ENCODE peak calls at places on chromosomes 5 and 9, in five cellular contexts. A is suprapubic skin, W is psoas muscle, Q is heart right ventricle, F is endodermal cell. M is an unnamed sample. For H3K36me3, the result is how much of the 10 kb centered on the place peaks cover.

GRCh38 chr5:14445581-14446290 is 135.9 kb upstream of the OTULINL start:
- DNase-seq in Q (no peak), F (peak), W (no peak), A (no peak), M (no peak)

GRCh38 chr9:22108581-22109370 is 99.7 kb upstream of the CDKN2B start:
- DNase-seq in F (no peak), Q (no peak), A (no peak), W (no peak), M (no peak)

GRCh38 chr9:93910598-93910997 is 44.6 kb downstream of the BARX1 start:
- DNase-seq in W (no peak), F (peak), A (no peak), Q (no peak), M (no peak)

GRCh38 chr5:10793785-10794184 is 32.8 kb upstream of the DAP start:
- DNase-seq in F (no peak), W (no peak), A (no peak), Q (no peak), M (no peak)

GRCh38 chr9:95845751-95846150 is 29.7 kb upstream of the ERCC6L2 start:
- DNase-seq in F (no peak), Q (no peak), A (no peak), W (no peak), M (no peak)

GRCh38 chr5:57750891-57751290 is 268.3 kb upstream of the ACTBL2 start:
- DNase-seq in A (no peak), W (no peak), F (no peak), Q (no peak), M (no peak)

GRCh38 chr5:38871211-38871610 is 25.4 kb downstream of the OSMR start:
- DNase-seq in F (no peak), A (no peak), W (no peak), Q (no peak), M (no peak)

GRCh38 chr5:6950250-6950649 is 237.0 kb downstream of the TENT4A start:
- DNase-seq in W (no peak), Q (no peak), F (no peak), A (no peak), M (no peak)

GRCh38 chr5:39236718-39237117 is 17.4 kb upstream of the FYB1 start:
- DNase-seq in A (no peak), F (no peak), Q (no peak), W (no peak), M (no peak)

GRCh38 chr9:100455470-100455869 is 17.5 kb upstream of the TMEFF1 start:
- DNase-seq in W (no peak), F (no peak), Q (no peak), A (no peak), M (no peak)

GRCh38 chr5:5353681-5354080 is 68.8 kb upstream of the ICE1 start:
- DNase-seq in Q (no peak), A (no peak), F (peak), W (no peak), M (no peak)

GRCh38 chr5:93022770-93023169 is 558.2 kb downstream of the NR2F1-AS1 start:
- DNase-seq in W (no peak), Q (no peak), F (no peak), A (no peak), M (no peak)

GRCh38 chr5:84861306-84861705 is 476.6 kb upstream of the EDIL3 start:
- DNase-seq in A (no peak), Q (no peak), F (no peak), W (no peak), M (no peak)

GRCh38 chr9:34675048-34675714 is 12.7 kb upstream of the CCL27 start:
- DNase-seq in F (peak), W (peak), A (peak), Q (peak), M (peak)

GRCh38 chr9:72210522-72210921 is 61.3 kb downstream of the GDA start:
- DNase-seq in F (no peak), W (no peak), Q (no peak), A (no peak), M (no peak)

GRCh38 chr9:34588671-34589370 is 703 bp downstream of the CNTFR start:
- DNase-seq in A (no peak), Q (no peak), W (no peak), F (no peak), M (no peak)

GRCh38 chr5:651296-652022 is 39.3 kb downstream of the CEP72 start:
- DNase-seq in A (no peak), Q (peak), W (no peak), F (no peak), M (no peak)

GRCh38 chr9:100352201-100352726 is 478 bp downstream of the TEX10 start:
- DNase-seq in W (peak), F (peak), Q (peak), A (peak), M (no peak)

GRCh38 chr9:75892168-75892901 is 1.9 kb downstream of the PCSK5 start:
- DNase-seq in W (peak), Q (peak), F (peak), A (peak), M (peak)

GRCh38 chr5:10801931-10802674 is 41.1 kb upstream of the DAP start:
- DNase-seq in A (no peak), W (no peak), F (peak), Q (no peak), M (no peak)

GRCh38 chr5:138754699-138755057 is 1.5 kb downstream of the CTNNA1 start:
- DNase-seq in A (no peak), F (no peak), Q (peak), W (no peak), M (no peak)

GRCh38 chr5:73135429-73136276 is 15.3 kb downstream of the TMEM171 start:
- DNase-seq in A (no peak), F (peak), W (no peak), Q (no peak), M (no peak)

GRCh38 chr5:149294872-149295829 is 23.5 kb downstream of the AFAP1L1 start:
- DNase-seq in W (no peak), F (no peak), A (no peak), Q (no peak), M (peak)

GRCh38 chr9:132242621-132243155 is 80.8 kb downstream of the NTNG2 start:
- DNase-seq in Q (no peak), W (no peak), A (no peak), F (peak), M (no peak)

GRCh38 chr5:132456553-132457361 is 33.8 kb downstream of the IRF1 start:
- DNase-seq in A (peak), Q (peak), W (peak), F (no peak), M (peak)

GRCh38 chr5:79829260-79829659 is 139.6 kb downstream of the CMYA5 start:
- DNase-seq in F (peak), Q (no peak), W (no peak), A (no peak), M (no peak)

GRCh38 chr9:82117025-82117424 is 128.5 kb downstream of the SPATA31D1 start:
- DNase-seq in A (no peak), W (no peak), F (no peak), Q (peak), M (no peak)

GRCh38 chr5:76403963-76404693 is 1.0 kb downstream of the IQGAP2 start:
- DNase-seq in Q (no peak), A (no peak), F (peak), W (peak), M (peak)

GRCh38 chr5:76403713-76403962 is 553 bp downstream of the IQGAP2 start:
- DNase-seq in F (no peak), W (no peak), A (peak), Q (no peak), M (no peak)

GRCh38 chr5:76402880-76403712 is at the start of gene IQGAP2:
- DNase-seq in Q (peak), W (peak), F (peak), A (peak), M (peak)

GRCh38 chr5:76401801-76402250 is 1.3 kb upstream of the IQGAP2 start:
- DNase-seq in F (no peak), A (no peak), Q (no peak), W (no peak), M (peak)

GRCh38 chr5:76402251-76402879 is 720 bp upstream of the IQGAP2 start:
- DNase-seq in Q (peak), F (peak), W (peak), A (peak), M (peak)
- H3K27ac ChIP-seq in Q (peak), F (no peak), W (no peak), A (peak), M (peak)

DNA sequence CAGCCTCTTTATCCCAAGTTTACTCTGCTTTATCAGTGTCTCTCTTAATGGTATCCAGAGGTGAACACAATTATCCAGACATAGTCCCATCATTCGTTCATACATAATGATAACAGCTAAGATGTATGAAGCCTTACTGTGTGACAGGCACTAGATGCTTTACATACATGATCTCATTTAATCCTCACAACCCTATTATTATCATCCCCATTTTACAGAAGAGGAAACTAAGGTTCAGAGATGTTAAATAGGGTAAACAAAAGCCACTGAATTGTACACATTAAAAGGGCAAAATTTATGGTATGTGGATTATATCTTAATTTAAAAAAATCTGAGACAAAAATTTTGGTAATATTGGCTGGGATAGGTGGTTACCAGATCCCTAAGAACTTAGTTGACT is 124.1 kb upstream of the TBC1D2 start:
- DNase-seq in A (no peak), W (no peak), Q (no peak), F (no peak), M (no peak)
- H3K4me3 ChIP-seq in A (no peak), W (no peak), Q (no peak), F (no peak), M (no peak)

GRCh38 chr5:180792287-180792964 is 10.2 kb downstream of the MGAT1 start:
- DNase-seq in A (no peak), Q (no peak), W (no peak), F (no peak), M (no peak)
- H3K36me3 ChIP-seq in A (half or more), Q (under half), W (under half), F (half or more), M (half or more)

DNA sequence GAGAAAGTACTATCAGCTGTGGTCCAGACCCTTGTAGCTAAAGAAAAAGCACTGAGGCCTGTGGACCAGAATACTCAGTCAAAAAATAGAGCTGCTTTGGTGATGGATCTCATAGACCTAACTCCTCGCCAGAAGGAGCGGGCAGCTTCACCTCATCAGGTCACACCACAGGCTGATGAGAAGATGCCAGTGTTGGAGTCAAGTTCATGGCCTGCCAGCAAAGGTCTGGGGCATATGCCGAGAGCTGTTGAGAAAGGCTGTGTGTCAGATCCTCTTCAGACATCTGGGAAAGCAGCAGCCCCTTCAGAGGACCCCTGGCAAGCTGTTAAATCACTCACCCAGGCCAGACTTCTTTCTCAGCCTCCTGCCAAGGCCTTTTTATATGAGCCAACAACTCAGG is 8.9 kb downstream of the RAB24 start:
- DNase-seq in W (no peak), A (no peak), F (no peak), Q (no peak), M (no peak)
- H3K27ac ChIP-seq in W (no peak), A (no peak), F (no peak), Q (peak), M (no peak)

DNA sequence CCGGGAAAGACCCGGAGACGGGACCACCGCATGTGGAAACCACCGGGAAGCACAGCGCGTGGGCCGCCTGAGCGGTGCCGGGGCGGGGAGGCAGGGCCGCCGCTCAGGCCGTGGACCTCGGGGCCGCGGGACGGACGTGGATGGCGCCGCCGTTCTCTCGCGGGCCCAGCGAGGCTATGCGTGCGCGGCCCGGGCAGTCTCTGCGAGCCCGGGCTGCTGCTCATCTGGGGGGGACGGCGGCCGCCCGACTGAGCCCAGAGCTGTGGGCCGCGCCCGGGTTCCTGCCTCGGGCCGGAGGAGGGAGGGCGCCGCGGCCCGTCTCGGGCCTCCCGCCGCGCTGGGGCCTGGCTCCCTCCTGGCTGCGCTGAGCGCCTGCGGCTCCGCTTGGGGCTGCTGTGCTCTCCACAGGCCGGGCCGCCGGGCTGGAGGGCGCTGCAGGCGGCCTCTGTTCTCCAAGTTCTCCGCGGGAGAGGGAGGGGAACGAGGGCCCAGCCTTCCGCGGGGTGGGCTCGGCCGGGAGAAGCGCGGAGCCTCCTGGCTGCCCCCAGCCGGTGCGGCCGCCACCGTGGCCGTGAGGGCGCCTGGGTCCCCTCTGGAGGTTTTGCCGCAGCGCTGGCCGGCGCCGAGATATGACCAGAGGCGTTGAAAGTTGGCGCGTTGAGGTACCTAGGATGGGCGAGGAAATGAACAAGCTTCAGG is 13.7 kb downstream of the RABL6 start:
- DNase-seq in W (no peak), F (peak), A (no peak), Q (no peak), M (no peak)
- H3K4me3 ChIP-seq in W (peak), F (peak), A (peak), Q (peak), M (no peak)

GRCh38 chr9:6426117-6426516 is 13.1 kb downstream of the UHRF2 start:
- DNase-seq in W (no peak), F (no peak), Q (no peak), A (no peak), M (no peak)

GRCh38 chr9:6433405-6433804 is 20.4 kb downstream of the UHRF2 start:
- DNase-seq in Q (no peak), W (no peak), F (no peak), A (no peak), M (no peak)

GRCh38 chr9:6428940-6429889 is 16.2 kb downstream of the UHRF2 start:
- DNase-seq in Q (no peak), A (no peak), W (no peak), F (no peak), M (no peak)
- H3K36me3 ChIP-seq in Q (under half), A (under half), W (under half), F (half or more), M (under half)

GRCh38 chr9:127105805-127106492 is 16.5 kb downstream of the ANGPTL2 start:
- DNase-seq in W (no peak), Q (no peak), A (no peak), F (no peak), M (no peak)

GRCh38 chr9:127106493-127106855 is 16.0 kb downstream of the ANGPTL2 start:
- DNase-seq in A (no peak), F (no peak), Q (no peak), W (no peak), M (no peak)

GRCh38 chr9:127109212-127109711 is 13.2 kb downstream of the ANGPTL2 start:
- DNase-seq in F (no peak), Q (no peak), W (no peak), A (no peak), M (no peak)

GRCh38 chr9:127108182-127108876 is 14.1 kb downstream of the ANGPTL2 start:
- DNase-seq in A (no peak), Q (no peak), W (no peak), F (no peak), M (no peak)

DNA sequence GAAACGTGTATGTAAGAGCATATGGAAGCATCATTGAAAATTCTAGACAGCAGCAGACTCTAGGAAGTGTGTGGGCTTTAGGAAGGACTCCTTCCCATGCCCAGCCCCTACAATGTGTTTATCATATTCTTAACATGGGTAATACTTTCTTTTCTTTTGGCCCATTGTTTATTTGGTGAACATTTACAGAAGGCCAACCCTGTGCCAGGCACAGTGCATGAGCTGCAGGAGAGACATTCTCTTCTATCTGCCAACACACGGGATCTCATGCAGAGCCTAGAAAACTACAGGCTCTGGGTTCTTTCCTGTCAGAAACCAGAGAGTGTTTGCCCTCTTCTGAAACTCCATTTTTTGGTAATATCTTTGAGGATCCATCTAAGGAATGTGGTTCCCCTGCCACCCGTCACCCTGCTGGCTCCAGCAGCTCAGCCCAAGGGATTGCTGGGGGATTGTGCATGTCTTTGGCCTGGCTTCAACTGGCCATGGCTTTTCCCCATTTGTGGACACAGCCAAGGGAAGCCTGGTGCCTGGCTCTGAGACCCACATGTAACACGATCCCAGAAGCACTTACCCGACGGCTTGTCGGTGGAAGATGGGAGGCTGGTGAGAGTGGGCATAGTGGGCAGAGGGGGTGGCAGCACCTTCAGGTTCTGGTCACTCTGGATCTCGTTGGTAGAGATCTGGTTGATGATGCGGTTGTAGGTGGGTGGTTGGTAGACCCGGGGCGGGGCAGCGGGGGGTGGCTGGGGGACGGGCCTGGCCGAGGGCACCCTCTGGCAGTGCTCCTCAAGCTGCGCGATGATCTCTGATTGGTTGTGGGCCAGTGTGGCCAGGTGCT is 14.9 kb downstream of the ANGPTL2 start:
- DNase-seq in A (no peak), F (no peak), Q (no peak), W (no peak), M (no peak)
- H3K27ac ChIP-seq in A (no peak), F (no peak), Q (no peak), W (no peak), M (no peak)

GRCh38 chr5:141392429-141393198 is at the start of gene PCDHGA8:
- DNase-seq in F (no peak), A (no peak), Q (no peak), W (no peak), M (no peak)

GRCh38 chr5:141384471-141385267 is 2.1 kb downstream of the PCDHGA7 start:
- DNase-seq in F (no peak), A (no peak), Q (no peak), W (no peak), M (no peak)

GRCh38 chr5:141393267-141393666 is 834 bp downstream of the PCDHGA8 start:
- DNase-seq in A (no peak), F (no peak), W (no peak), Q (no peak), M (no peak)

GRCh38 chr5:141389153-141390042 is 1.9 kb downstream of the PCDHGB4 start:
- DNase-seq in W (no peak), F (no peak), Q (no peak), A (no peak), M (no peak)

DNA sequence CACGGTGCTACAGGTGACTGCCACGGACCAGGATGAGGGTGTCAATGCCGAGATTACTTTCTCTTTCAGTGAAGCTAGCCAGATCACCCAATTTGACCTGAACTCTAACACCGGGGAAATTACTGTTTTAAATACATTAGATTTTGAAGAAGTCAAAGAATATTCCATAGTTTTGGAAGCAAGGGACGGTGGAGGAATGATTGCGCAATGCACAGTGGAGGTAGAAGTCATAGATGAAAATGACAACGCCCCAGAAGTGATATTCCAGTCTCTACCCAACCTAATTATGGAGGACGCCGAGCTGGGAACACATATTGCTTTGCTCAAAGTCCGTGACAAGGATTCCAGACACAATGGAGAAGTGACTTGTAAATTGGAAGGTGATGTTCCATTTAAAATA is 1.2 kb downstream of the PCDHGB4 start:
- DNase-seq in W (no peak), F (no peak), A (no peak), Q (no peak), M (no peak)
- H3K4me3 ChIP-seq in W (peak), F (peak), A (no peak), Q (no peak), M (no peak)

GRCh38 chr5:177256296-177256695 is 47.2 kb downstream of the RAB24 start:
- DNase-seq in A (no peak), F (no peak), W (no peak), Q (no peak), M (no peak)
- H3K36me3 ChIP-seq in A (half or more), F (half or more), W (under half), Q (under half), M (under half)

GRCh38 chr5:78773655-78774054 is 125.1 kb upstream of the LHFPL2 start:
- DNase-seq in A (no peak), F (no peak), Q (no peak), W (no peak), M (no peak)

GRCh38 chr5:78771260-78772240 is 123.0 kb upstream of the LHFPL2 start:
- DNase-seq in A (no peak), Q (no peak), F (no peak), W (no peak), M (peak)

GRCh38 chr5:78766412-78766762 is 117.8 kb upstream of the LHFPL2 start:
- DNase-seq in F (no peak), Q (no peak), W (no peak), A (no peak), M (no peak)

GRCh38 chr5:78765756-78766411 is 117.3 kb upstream of the LHFPL2 start:
- DNase-seq in Q (no peak), A (no peak), F (no peak), W (no peak), M (no peak)

GRCh38 chr5:78768781-78769380 is 120.3 kb upstream of the LHFPL2 start:
- DNase-seq in W (no peak), F (no peak), Q (no peak), A (no peak), M (no peak)
- H3K27ac ChIP-seq in W (no peak), F (no peak), Q (no peak), A (no peak), M (no peak)

M was measured in naive thymus-derived CD4-positive, alpha-beta T cell.